ENCODE peak calls at places on chromosome 3, in four cellular contexts. H is GM19239, K is GM23338, V is memory B cell. Z is an unnamed sample.
A peak's percentile ranks its signal among the peaks of the same experiment; 100 is the strongest.

GRCh38 chr3:52194541-52195296 is 3.2 kb upstream of the ALAS1 start:
- DNase-seq in K (no peak), V (no peak), H (no peak), Z (no peak)

GRCh38 chr3:12750658-12751071 is 8.4 kb downstream of the TMEM40 start:
- DNase-seq in H (no peak), K (no peak), V (no peak), Z (no peak)

GRCh38 chr3:10941972-10942371 is 50.6 kb upstream of the SLC6A1 start:
- DNase-seq in K (peak; percentile 51), V (peak; percentile 22), H (no peak), Z (no peak)

GRCh38 chr3:197501496-197501878 is 54.3 kb downstream of the BDH1 start:
- DNase-seq in V (no peak), K (peak; percentile 51), H (no peak), Z (peak; percentile 82)

GRCh38 chr3:14543446-14543845 is 3.3 kb upstream of the GRIP2 start:
- DNase-seq in V (no peak), K (no peak), H (no peak), Z (no peak)

GRCh38 chr3:168249048-168249538 is 153.4 kb upstream of the GOLIM4 start:
- DNase-seq in K (no peak), H (no peak), V (no peak), Z (peak; percentile 64)

GRCh38 chr3:107309312-107309711 is 67.9 kb upstream of the CCDC54 start:
- DNase-seq in K (no peak), V (no peak), H (no peak), Z (no peak)

GRCh38 chr3:136753112-136753939 is 1.1 kb upstream of the STAG1 start:
- DNase-seq in K (no peak), H (no peak), V (no peak), Z (no peak)

GRCh38 chr3:134374791-134375541 is 719 bp upstream of the AMOTL2 start:
- DNase-seq in H (no peak), V (no peak), K (peak; percentile 92), Z (peak; percentile 45)

GRCh38 chr3:37477275-37477674 is 302.9 kb upstream of the LRRFIP2 start:
- DNase-seq in H (no peak), V (no peak), K (no peak), Z (no peak)

GRCh38 chr3:160927620-160928019 is 171.6 kb downstream of the PPM1L start:
- DNase-seq in H (no peak), V (no peak), K (no peak), Z (no peak)

GRCh38 chr3:18618723-18619122 is 193.6 kb upstream of the SATB1 start:
- DNase-seq in V (no peak), K (peak; percentile 44), H (no peak), Z (no peak)

GRCh38 chr3:9037113-9037715 is 73.9 kb upstream of the RAD18 start:
- DNase-seq in H (no peak), V (no peak), K (no peak), Z (no peak)

GRCh38 chr3:108223928-108224327 is 1.7 kb upstream of the IFT57 start:
- DNase-seq in K (no peak), V (no peak), H (no peak), Z (no peak)

GRCh38 chr3:42061711-42062408 is 29.3 kb upstream of the TRAK1 start:
- DNase-seq in H (no peak), K (peak; percentile 74), V (no peak), Z (peak; percentile 74)

GRCh38 chr3:158918008-158918407 is 116.2 kb downstream of the MFSD1 start:
- DNase-seq in K (peak; percentile 82), H (peak; percentile 21), V (no peak), Z (peak; percentile 39)

Z was measured in NCI-H2171 treated with DMSO at 0.1 percent for 48 hours.